ENCODE peak calls at places on chromosomes 16 and 17, in eight cellular contexts. Y is H1, K is hepatocyte, X is IMR-90, A is neural progenitor cell, M is endothelial cell of umbilical vein, E is mammary epithelial cell, L is GM23338. C is an unnamed sample.

GRCh38 chr16:49484454-49484853 is 110.8 kb downstream of the C16orf78 start:
- DNase-seq in M (no peak), X (no peak), Y (no peak), E (no peak), L (peak; percentile 87), A (peak; percentile 86), K (peak; percentile 72), C (peak; percentile 71)

GRCh38 chr17:79082311-79083190 is 7.9 kb downstream of the ENGASE start:
- DNase-seq in M (peak; percentile 30), E (no peak), A (peak; percentile 76), L (peak; percentile 78), K (peak; percentile 73), X (peak; percentile 19), Y (no peak), C (no peak)

GRCh38 chr17:12737740-12738469 is 51.4 kb upstream of the ARHGAP44 start:
- DNase-seq in A (peak; percentile 38), K (no peak), Y (no peak), E (no peak), M (no peak), X (peak; percentile 43), L (no peak), C (no peak)

GRCh38 chr16:80285089-80285488 is 255.7 kb upstream of the DYNLRB2 start:
- DNase-seq in K (peak; percentile 39), Y (no peak), A (no peak), E (peak; percentile 78), M (no peak), L (no peak), X (peak; percentile 89), C (no peak)

GRCh38 chr17:63222655-63223054 is 223.5 kb downstream of the CYB561 start:
- DNase-seq in M (peak; percentile 20), Y (no peak), E (peak; percentile 5), K (no peak), A (no peak), X (peak; percentile 33), L (peak; percentile 6), C (peak; percentile 11)

GRCh38 chr16:68844211-68844564 is 857 bp downstream of the TANGO6 start:
- DNase-seq in E (no peak), M (no peak), L (no peak), A (no peak), X (no peak), K (no peak), Y (no peak), C (no peak)

GRCh38 chr17:20896153-20896649 is 146.6 kb downstream of the USP22 start:
- DNase-seq in X (peak; percentile 1), E (peak; percentile 66), Y (no peak), A (no peak), L (peak; percentile 14), M (peak; percentile 35), K (no peak), C (no peak)

GRCh38 chr16:72952404-72953301 is 95.3 kb downstream of the ZFHX3 start:
- DNase-seq in M (no peak), X (peak; percentile 89), Y (no peak), K (no peak), A (no peak), L (no peak), E (no peak), C (no peak)

GRCh38 chr16:26795184-26795583 is 271.5 kb upstream of the C16orf82 start:
- DNase-seq in Y (peak; percentile 3), K (peak; percentile 9), E (no peak), X (no peak), A (peak; percentile 56), M (no peak), L (peak; percentile 29), C (no peak)

GRCh38 chr17:50064253-50064991 is 8.5 kb downstream of the ITGA3 start:
- DNase-seq in Y (no peak), L (peak; percentile 50), X (peak; percentile 97), E (peak; percentile 96), A (no peak), K (peak; percentile 83), M (peak; percentile 82), C (no peak)

GRCh38 chr17:43940630-43941029 is 1.6 kb downstream of the PPY start:
- DNase-seq in M (peak; percentile 16), K (peak; percentile 66), L (peak; percentile 84), A (peak; percentile 77), E (no peak), Y (no peak), X (peak; percentile 35), C (peak; percentile 24)

GRCh38 chr17:45372325-45372869 is 55.6 kb upstream of the MAP3K14 start:
- DNase-seq in K (no peak), Y (no peak), L (no peak), M (no peak), E (no peak), X (peak; percentile 20), A (no peak), C (no peak)

GRCh38 chr17:63697341-63698286 is 2.3 kb downstream of the LIMD2 start:
- DNase-seq in E (peak; percentile 29), A (peak; percentile 28), M (peak; percentile 44), K (peak; percentile 36), L (peak; percentile 75), X (no peak), Y (no peak), C (peak; percentile 72)

GRCh38 chr17:19867654-19868395 is at the start of gene ULK2:
- DNase-seq in K (peak; percentile 89), E (peak; percentile 50), Y (no peak), X (peak; percentile 69), A (peak; percentile 89), L (peak; percentile 83), M (peak; percentile 72), C (peak; percentile 42)

GRCh38 chr17:73227379-73227778 is 34.3 kb downstream of the CPSF4L start:
- DNase-seq in L (no peak), A (no peak), M (peak; percentile 26), X (no peak), Y (no peak), K (no peak), E (no peak), C (no peak)

GRCh38 chr16:13839577-13839976 is 80.4 kb upstream of the ERCC4 start:
- DNase-seq in X (no peak), E (no peak), K (no peak), Y (no peak), A (no peak), M (no peak), L (no peak), C (no peak)

GRCh38 chr17:71337903-71338302 is 782.9 kb upstream of the SOX9 start:
- DNase-seq in E (peak; percentile 27), K (no peak), X (peak; percentile 29), A (no peak), Y (no peak), L (no peak), M (no peak), C (no peak)

GRCh38 chr17:66893382-66893781 is 58.5 kb downstream of the CACNG5 start:
- DNase-seq in E (no peak), L (no peak), Y (no peak), M (no peak), K (no peak), X (peak; percentile 4), A (no peak), C (no peak)

GRCh38 chr17:82734987-82735866 is at the start of gene FN3K:
- DNase-seq in L (peak; percentile 80), A (peak; percentile 91), E (peak; percentile 29), M (peak; percentile 64), Y (no peak), K (peak; percentile 81), X (peak; percentile 85), C (no peak)

DNA sequence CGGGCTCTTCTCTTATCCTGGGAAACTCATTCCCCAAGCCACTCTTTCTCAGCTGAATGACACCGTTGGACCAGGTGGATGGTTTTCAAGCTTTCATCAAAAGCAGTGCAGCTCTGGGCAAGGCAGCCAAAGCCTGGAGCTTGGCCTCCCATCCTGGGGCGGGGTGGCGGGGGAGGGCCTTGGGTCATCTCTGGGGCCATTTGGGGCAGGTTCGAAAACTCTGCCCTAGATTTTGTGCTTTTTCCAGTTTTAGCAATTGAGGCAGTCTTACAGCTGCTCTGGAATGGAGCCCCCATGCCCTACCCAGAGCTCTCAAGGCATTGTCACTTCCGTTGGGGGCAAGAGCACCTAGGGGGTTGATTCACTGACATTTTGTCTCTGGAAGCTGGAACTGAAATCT is 9.1 kb downstream of the MPRIP start:
- DNase-seq in Y (no peak), M (no peak), A (no peak), E (no peak), X (no peak), L (no peak), K (no peak), C (no peak)
- H4K20me1 ChIP-seq in Y (peaks cover 5% of the 10 kb centered on the region), M (peaks cover 12% of the 10 kb centered on the region), A (peaks cover 73% of the 10 kb centered on the region), E (peaks cover 19% of the 10 kb centered on the region), X (peaks cover 95% of the 10 kb centered on the region), L (peaks cover 34% of the 10 kb centered on the region), K (peaks cover 96% of the 10 kb centered on the region), C (peaks cover 54% of the 10 kb centered on the region)

DNA sequence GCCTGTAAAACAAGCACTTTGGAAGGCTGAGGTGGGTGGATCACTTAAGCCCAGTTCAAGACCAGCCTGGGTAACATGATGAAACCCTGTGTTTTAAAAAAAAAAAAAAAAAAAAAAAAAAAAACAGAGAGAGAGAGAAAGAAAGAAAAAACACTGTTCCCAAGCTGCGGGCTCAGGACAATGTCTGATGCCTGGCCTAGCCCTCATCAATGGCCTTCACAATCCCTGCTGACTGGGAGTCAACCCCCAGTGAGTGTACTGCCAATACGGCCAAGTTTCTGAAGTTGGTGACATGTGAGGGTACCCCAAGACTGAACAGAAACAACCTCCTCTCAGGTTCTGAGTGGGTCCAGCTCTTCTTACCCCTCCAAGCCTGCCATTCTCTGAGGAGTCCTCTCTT is 116.5 kb downstream of the ZNF778 start:
- DNase-seq in E (no peak), L (no peak), K (no peak), M (no peak), X (no peak), A (no peak), Y (no peak), C (no peak)
- H4K20me1 ChIP-seq in E (peaks cover under 1% of the 10 kb centered on the region), L (peaks cover 70% of the 10 kb centered on the region), K (peaks cover 97% of the 10 kb centered on the region), M (peaks cover 3% of the 10 kb centered on the region), X (peaks cover 86% of the 10 kb centered on the region), A (peaks cover 100% of the 10 kb centered on the region), Y (peaks cover 54% of the 10 kb centered on the region), C (no peaks in the 10 kb centered on the region)

GRCh38 chr16:84746875-84747274 is 47.1 kb downstream of the USP10 start:
- DNase-seq in E (no peak), Y (no peak), K (no peak), A (no peak), L (peak; percentile 68), X (no peak), M (no peak), C (no peak)
- H4K20me1 ChIP-seq in E (no peaks in the 10 kb centered on the region), Y (peaks cover 24% of the 10 kb centered on the region), K (peaks cover 3% of the 10 kb centered on the region), A (peaks cover 86% of the 10 kb centered on the region), L (peaks cover 61% of the 10 kb centered on the region), X (peaks cover 36% of the 10 kb centered on the region), M (peaks cover 5% of the 10 kb centered on the region), C (peaks cover 3% of the 10 kb centered on the region)

GRCh38 chr16:11875721-11876120 is 24.4 kb upstream of the RSL1D1 start:
- DNase-seq in A (no peak), X (no peak), M (no peak), E (no peak), Y (no peak), K (no peak), L (no peak), C (no peak)

GRCh38 chr16:11868412-11868980 is 17.2 kb upstream of the RSL1D1 start:
- DNase-seq in M (no peak), Y (no peak), K (no peak), L (no peak), A (no peak), E (no peak), X (no peak), C (no peak)

GRCh38 chr16:11869657-11870228 is 18.4 kb upstream of the RSL1D1 start:
- DNase-seq in E (no peak), M (no peak), L (no peak), Y (no peak), A (no peak), X (no peak), K (peak; percentile 8), C (no peak)

GRCh38 chr16:11876306-11876705 is 25.0 kb upstream of the RSL1D1 start:
- DNase-seq in L (no peak), E (no peak), A (no peak), Y (no peak), X (no peak), K (no peak), M (no peak), C (no peak)

GRCh38 chr16:11871193-11871592 is 19.9 kb upstream of the RSL1D1 start:
- DNase-seq in X (peak; percentile 30), A (peak; percentile 46), E (no peak), K (peak; percentile 15), Y (peak; percentile 38), L (peak; percentile 78), M (peak; percentile 34), C (no peak)
- H4K20me1 ChIP-seq in X (peaks cover 17% of the 10 kb centered on the region), A (peaks cover 19% of the 10 kb centered on the region), E (peaks cover 5% of the 10 kb centered on the region), K (no peaks in the 10 kb centered on the region), Y (no peaks in the 10 kb centered on the region), L (no peaks in the 10 kb centered on the region), M (no peaks in the 10 kb centered on the region), C (no peaks in the 10 kb centered on the region)

C was measured in MM.1S.